ENCODE peak calls at places on chromosomes 3 and 15, in four cellular contexts. One of them, this sample, is unnamed.

GRCh38 chr15:40845036-40845435 is 1.2 kb downstream of the SPINT1 start:
- DNase-seq in chondrocyte: no peak
- DNase-seq in T-helper 9 cell: no peak
- DNase-seq in skeletal muscle cell: no peak
- DNase-seq in this sample: no peak

GRCh38 chr3:159996018-159996417 is 7.4 kb downstream of the IL12A start:
- DNase-seq in chondrocyte: no peak
- DNase-seq in T-helper 9 cell: no peak
- DNase-seq in skeletal muscle cell: no peak
- DNase-seq in this sample: no peak

GRCh38 chr3:45153658-45154437 is 7.7 kb upstream of the CDCP1 start:
- DNase-seq in chondrocyte: no peak
- DNase-seq in T-helper 9 cell: no peak
- DNase-seq in skeletal muscle cell: no peak
- DNase-seq in this sample: no peak

GRCh38 chr3:13881536-13882410 is 1.9 kb upstream of the WNT7A start:
- DNase-seq in chondrocyte: peak
- DNase-seq in T-helper 9 cell: no peak
- DNase-seq in skeletal muscle cell: no peak
- DNase-seq in this sample: peak

GRCh38 chr3:12588039-12588673 is 31.3 kb downstream of the MKRN2 start:
- DNase-seq in chondrocyte: no peak
- DNase-seq in T-helper 9 cell: no peak
- DNase-seq in skeletal muscle cell: no peak
- DNase-seq in this sample: no peak

GRCh38 chr3:42491876-42492507 is 10.5 kb upstream of the VIPR1 start:
- DNase-seq in chondrocyte: no peak
- DNase-seq in T-helper 9 cell: no peak
- DNase-seq in skeletal muscle cell: no peak
- DNase-seq in this sample: peak

GRCh38 chr3:184539801-184540440 is 21.7 kb upstream of the EPHB3 start:
- DNase-seq in chondrocyte: no peak
- DNase-seq in T-helper 9 cell: no peak
- DNase-seq in skeletal muscle cell: no peak
- DNase-seq in this sample: peak

GRCh38 chr3:164208846-164209245 is 869.5 kb downstream of the SI start:
- DNase-seq in chondrocyte: no peak
- DNase-seq in T-helper 9 cell: no peak
- DNase-seq in skeletal muscle cell: no peak
- DNase-seq in this sample: no peak

GRCh38 chr15:74799843-74800558 is 12.6 kb upstream of the LMAN1L start:
- DNase-seq in chondrocyte: no peak
- DNase-seq in T-helper 9 cell: peak
- DNase-seq in skeletal muscle cell: no peak
- DNase-seq in this sample: peak

GRCh38 chr3:74267583-74268184 is 346.8 kb downstream of the CNTN3 start:
- DNase-seq in chondrocyte: no peak
- DNase-seq in T-helper 9 cell: no peak
- DNase-seq in skeletal muscle cell: no peak
- DNase-seq in this sample: no peak

GRCh38 chr15:85667491-85668424 is 127.0 kb downstream of the KLHL25 start:
- DNase-seq in chondrocyte: no peak
- DNase-seq in T-helper 9 cell: peak
- DNase-seq in skeletal muscle cell: peak
- DNase-seq in this sample: no peak

GRCh38 chr15:43702174-43702573 is 8.5 kb downstream of the CKMT1A start:
- DNase-seq in chondrocyte: no peak
- DNase-seq in T-helper 9 cell: no peak
- DNase-seq in skeletal muscle cell: no peak
- DNase-seq in this sample: peak

GRCh38 chr15:39580630-39581500 is at the start of gene THBS1:
- DNase-seq in chondrocyte: peak
- DNase-seq in T-helper 9 cell: peak
- DNase-seq in skeletal muscle cell: peak
- DNase-seq in this sample: peak

GRCh38 chr15:78290222-78290621 is 9.2 kb downstream of the SKIC8 start:
- DNase-seq in chondrocyte: no peak
- DNase-seq in T-helper 9 cell: no peak
- DNase-seq in skeletal muscle cell: no peak
- DNase-seq in this sample: no peak

GRCh38 chr3:17686613-17687012 is 55.8 kb downstream of the TBC1D5 start:
- DNase-seq in chondrocyte: no peak
- DNase-seq in T-helper 9 cell: no peak
- DNase-seq in skeletal muscle cell: no peak
- DNase-seq in this sample: no peak

This sample was measured in right atrium auricular region.